ENCODE peak calls at places on chromosomes 13 and 19, in six cellular contexts. G, H, L, B, T and E are unnamed samples.

GRCh38 chr13:43374621-43375020 is 351.2 kb downstream of the DNAJC15 start:
- DNase-seq in T (peak), L (no peak), G (no peak), H (peak), B (no peak), E (no peak)

GRCh38 chr13:37645181-37645580 is 46.6 kb upstream of the POSTN start:
- DNase-seq in T (no peak), G (no peak), H (no peak), B (no peak), L (peak), E (no peak)

GRCh38 chr13:113122571-113123225 is at the start of gene F10:
- DNase-seq in H (peak), L (peak), B (no peak), T (peak), G (peak), E (no peak)

GRCh38 chr13:51524846-51525566 is 59.3 kb upstream of the WDFY2 start:
- DNase-seq in H (peak), T (peak), G (no peak), B (no peak), L (no peak), E (no peak)

GRCh38 chr13:99689955-99690354 is 188.7 kb downstream of the TM9SF2 start:
- DNase-seq in H (no peak), G (no peak), L (peak), B (no peak), T (no peak), E (no peak)

GRCh38 chr13:32811297-32811800 is 204.9 kb upstream of the KL start:
- DNase-seq in B (peak), L (no peak), T (peak), H (no peak), G (no peak), E (peak)

GRCh38 chr13:47598340-47598911 is 402.6 kb downstream of the SUCLA2 start:
- DNase-seq in T (no peak), G (no peak), B (no peak), H (peak), L (no peak), E (no peak)

GRCh38 chr13:73754727-73755292 is 379.4 kb downstream of the KLF12 start:
- DNase-seq in G (peak), H (peak), B (no peak), T (peak), L (no peak), E (no peak)

GRCh38 chr19:11142528-11143171 is 12.9 kb downstream of the SPC24 start:
- DNase-seq in H (peak), B (no peak), G (peak), T (peak), L (peak), E (no peak)

GRCh38 chr13:106609116-106609515 is 41.2 kb upstream of the ARGLU1 start:
- DNase-seq in G (no peak), H (no peak), L (no peak), T (no peak), B (no peak), E (no peak)

GRCh38 chr13:50200562-50200961 is 185.3 kb downstream of the KCNRG start:
- DNase-seq in T (no peak), G (no peak), B (no peak), H (no peak), L (no peak), E (no peak)

GRCh38 chr19:44163789-44164188 is 1.1 kb upstream of the ZNF226 start:
- DNase-seq in T (no peak), H (no peak), G (no peak), L (no peak), B (no peak), E (no peak)

GRCh38 chr13:99821741-99822140 is 149.8 kb downstream of the ZIC5 start:
- DNase-seq in T (no peak), L (no peak), B (no peak), H (no peak), G (no peak), E (no peak)

GRCh38 chr13:49653478-49653877 is 25.2 kb downstream of the ARL11 start:
- DNase-seq in B (no peak), G (no peak), T (no peak), H (no peak), L (no peak), E (no peak)

GRCh38 chr19:16403151-16403977 is 68.4 kb downstream of the EPS15L1 start:
- DNase-seq in L (no peak), G (no peak), B (no peak), T (no peak), H (no peak), E (no peak)

GRCh38 chr19:34017024-34017423 is 155.3 kb upstream of the LSM14A start:
- DNase-seq in H (no peak), B (no peak), L (no peak), G (peak), T (no peak), E (no peak)

GRCh38 chr13:99996177-99996705 is 14.7 kb downstream of the ZIC2 start:
- DNase-seq in B (no peak), H (no peak), T (no peak), L (peak), G (no peak), E (no peak)

GRCh38 chr19:43809762-43810696 is 7.8 kb upstream of the LYPD5 start:
- DNase-seq in L (no peak), B (peak), H (peak), T (peak), G (peak), E (peak)

GRCh38 chr13:100209857-100210580 is 121.1 kb downstream of the PCCA start:
- DNase-seq in G (no peak), T (no peak), H (peak), L (no peak), B (no peak), E (no peak)

GRCh38 chr19:49433240-49433901 is 8.0 kb downstream of the SLC17A7 start:
- DNase-seq in L (no peak), H (no peak), B (no peak), G (no peak), T (no peak), E (no peak)

GRCh38 chr19:1568320-1569019 is at the start of gene MEX3D:
- DNase-seq in L (peak), H (peak), T (peak), G (peak), B (no peak), E (peak)

GRCh38 chr13:106599875-106600797 is 32.2 kb upstream of the ARGLU1 start:
- DNase-seq in T (peak), B (no peak), G (no peak), H (peak), L (no peak), E (no peak)

GRCh38 chr19:11478167-11479089 is 2.4 kb downstream of the ELAVL3 start:
- DNase-seq in B (no peak), L (no peak), G (no peak), T (no peak), H (no peak), E (no peak)

GRCh38 chr19:5479958-5480357 is 24.7 kb downstream of the ZNRF4 start:
- DNase-seq in L (no peak), B (no peak), T (no peak), H (no peak), G (no peak), E (no peak)

GRCh38 chr13:108927615-108928014 is 298.2 kb downstream of the MYO16 start:
- DNase-seq in G (no peak), B (no peak), T (no peak), L (no peak), H (no peak), E (no peak)

GRCh38 chr19:6060600-6061391 is 49.5 kb downstream of the RFX2 start:
- DNase-seq in T (no peak), B (no peak), G (no peak), H (peak), L (peak), E (no peak)

GRCh38 chr19:40528533-40529092 is 48.1 kb upstream of the SHKBP1 start:
- DNase-seq in H (no peak), B (no peak), T (no peak), L (no peak), G (no peak), E (no peak)

GRCh38 chr13:73451120-73452029 is 392.6 kb downstream of the KLF5 start:
- DNase-seq in T (no peak), G (peak), B (no peak), H (no peak), L (no peak), E (no peak)

GRCh38 chr19:14413765-14414171 is 5.4 kb downstream of the DDX39A start:
- DNase-seq in G (no peak), L (no peak), B (no peak), T (no peak), H (peak), E (no peak)

GRCh38 chr13:71454509-71454908 is 412.5 kb downstream of the DACH1 start:
- DNase-seq in G (no peak), H (no peak), B (no peak), T (no peak), L (no peak), E (no peak)

GRCh38 chr13:98988782-98989181 is 10.9 kb upstream of the DOCK9 start:
- DNase-seq in L (no peak), B (no peak), H (no peak), G (no peak), T (no peak), E (no peak)

GRCh38 chr19:1214299-1214861 is 8.8 kb downstream of the STK11 start:
- DNase-seq in L (no peak), B (no peak), H (no peak), G (no peak), T (no peak), E (no peak)

GRCh38 chr19:31436121-31436776 is 87.0 kb upstream of the TSHZ3 start:
- DNase-seq in G (no peak), T (no peak), H (peak), B (no peak), L (no peak), E (no peak)

GRCh38 chr13:94660695-94661324 is 51.5 kb downstream of the SOX21 start:
- DNase-seq in H (peak), T (peak), L (no peak), G (peak), B (no peak), E (no peak)

GRCh38 chr13:88896466-88896865 is 1225.3 kb downstream of the SLITRK5 start:
- DNase-seq in G (no peak), L (no peak), T (no peak), H (no peak), B (no peak), E (no peak)

GRCh38 chr13:112968910-112969691 is at the start of gene MCF2L:
- DNase-seq in G (peak), B (no peak), H (peak), L (peak), T (no peak), E (peak)

DNA sequence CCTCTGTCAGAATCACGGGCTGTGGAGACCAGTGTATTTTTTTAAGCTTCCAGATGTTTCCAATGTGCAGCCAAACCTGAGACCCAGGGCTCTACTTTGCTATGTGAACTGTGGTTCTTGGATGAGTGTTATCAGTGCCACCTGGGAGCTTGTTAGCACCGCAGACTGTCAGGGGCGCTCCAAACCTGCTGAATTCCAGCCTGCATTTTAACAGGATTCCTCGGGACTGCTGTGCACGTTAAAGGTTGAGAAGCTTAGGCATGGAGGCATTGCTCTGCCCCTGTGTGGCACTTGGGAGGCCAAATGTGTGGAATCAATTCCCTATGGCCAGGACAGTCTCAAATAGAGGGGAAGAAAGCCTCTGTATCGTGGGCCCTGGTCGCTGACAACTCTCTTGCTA is 80.3 kb downstream of the ANKRD10 start:
- DNase-seq in B (no peak), L (peak), T (no peak), G (no peak), H (no peak), E (no peak)
- TF ChIP-seq CTCF in B (no peak), L (no peak), T (no peak), G (no peak), H (no peak), E (no peak)

DNA sequence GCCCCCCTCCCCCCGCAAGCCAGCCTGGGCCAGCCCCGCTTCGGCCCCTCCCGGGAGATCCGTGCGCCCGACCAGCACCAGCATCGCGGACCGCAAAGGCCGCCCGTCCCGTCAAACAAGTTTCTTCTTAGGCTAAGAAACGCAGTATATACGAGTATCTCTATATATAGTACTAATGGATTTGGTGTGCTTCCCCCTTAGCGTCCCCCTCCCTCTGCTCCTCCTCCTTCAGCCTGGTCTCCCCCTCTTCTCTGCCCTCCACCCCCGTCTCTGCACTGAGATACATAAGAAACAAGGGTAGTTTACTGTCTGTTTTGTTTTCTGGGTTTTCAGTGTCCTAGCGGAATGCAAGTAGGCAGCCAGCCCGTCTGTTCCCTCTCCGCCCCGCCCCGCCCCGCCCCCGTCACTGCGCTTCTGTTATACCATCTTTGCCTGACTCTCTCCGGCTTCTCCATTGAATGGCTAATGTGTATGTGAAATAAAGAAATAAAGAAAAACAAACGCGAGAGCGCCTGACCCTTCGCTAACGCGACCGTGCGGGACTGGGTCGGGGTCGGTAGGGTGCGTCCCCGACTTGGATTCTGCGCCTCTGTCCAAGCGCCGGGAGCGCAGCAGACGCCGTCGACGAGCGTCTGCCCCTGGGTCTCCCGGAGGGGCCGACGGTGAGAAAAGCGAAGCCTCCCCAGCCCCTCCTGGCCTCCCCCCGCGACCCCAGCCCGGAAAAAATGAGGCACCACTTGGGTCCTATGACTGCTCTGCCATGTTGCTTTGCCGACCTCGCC is 4.2 kb downstream of the LYL1 start:
- DNase-seq in B (no peak), L (peak), G (no peak), H (no peak), T (no peak), E (no peak)
- H3K4me3 ChIP-seq in B (no peak), L (no peak), G (no peak), H (no peak), T (no peak), E (no peak)

DNA sequence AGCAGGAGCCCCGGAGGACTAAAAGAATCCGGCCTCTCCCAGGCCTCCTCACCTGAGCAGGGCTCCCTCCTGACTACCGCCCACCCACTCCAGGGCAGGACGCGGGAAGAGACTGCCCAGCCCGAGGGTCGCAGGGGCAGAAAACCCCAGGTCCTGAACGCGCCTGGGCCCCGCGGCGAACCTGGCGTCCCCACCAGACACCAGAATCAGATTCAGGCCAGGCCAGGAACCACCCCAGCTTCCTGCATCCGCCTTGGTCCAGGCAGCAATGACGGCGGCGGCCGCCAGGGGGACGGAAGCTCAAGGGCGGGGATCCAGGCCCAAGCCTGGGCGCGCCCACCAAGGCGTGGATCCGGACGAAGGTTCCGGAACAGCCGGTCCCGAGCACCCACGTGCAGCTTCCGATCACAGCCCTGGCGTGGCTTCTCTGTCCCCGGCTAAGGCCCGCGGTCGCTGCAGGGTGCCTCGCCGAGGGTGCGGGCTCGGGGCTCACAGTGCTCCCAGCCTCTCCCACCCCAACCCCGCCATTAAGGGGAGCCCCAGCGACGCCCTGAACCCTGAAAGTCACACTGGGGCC is 3.6 kb downstream of the LGALS7 start:
- DNase-seq in H (peak), T (peak), B (no peak), L (peak), G (peak), E (peak)
- TF ChIP-seq CTCF in H (peak), T (peak), B (peak), L (peak), G (peak), E (peak)

GRCh38 chr19:18291590-18292459 is 10.4 kb upstream of the JUND start:
- DNase-seq in L (peak), G (peak), B (no peak), T (peak), H (peak), E (peak)
- H3K4me3 ChIP-seq in L (peak), G (peak), B (peak), T (peak), H (peak), E (peak)

DNA sequence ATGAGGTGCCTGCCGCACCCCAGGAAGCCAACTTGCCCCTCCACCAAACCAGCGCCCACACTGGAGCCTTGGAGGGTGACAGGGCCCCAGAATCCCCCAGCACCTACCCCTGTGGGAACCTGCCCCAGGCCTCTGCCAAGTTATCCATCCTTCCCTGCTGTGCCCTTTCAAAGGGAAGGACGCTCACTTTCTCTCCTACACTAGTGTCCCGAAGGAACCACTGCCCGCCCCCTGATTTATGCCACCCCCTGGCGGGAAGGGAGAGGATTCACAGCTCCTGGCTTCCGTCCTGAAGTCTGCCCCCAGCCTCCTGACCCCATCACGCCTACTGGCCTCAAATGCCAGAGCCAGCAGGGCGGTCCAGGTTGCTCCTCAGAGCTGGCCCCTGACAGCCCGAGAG is 1.4 kb downstream of the EVI5L start:
- DNase-seq in T (no peak), L (peak), B (no peak), H (peak), G (peak), E (no peak)
- TF ChIP-seq CTCF in T (peak), L (peak), B (peak), H (peak), G (peak), E (peak)

GRCh38 chr13:25796474-25796873 is 255.3 kb downstream of the SHISA2 start:
- DNase-seq in G (no peak), L (no peak), B (no peak), H (no peak), T (peak), E (no peak)
- H3K4me3 ChIP-seq in G (no peak), L (no peak), B (no peak), H (no peak), T (no peak), E (no peak)

GRCh38 chr19:47001584-47001983 is 18.1 kb upstream of the NPAS1 start:
- DNase-seq in L (no peak), B (no peak), T (no peak), G (no peak), H (no peak), E (no peak)
- TF ChIP-seq CTCF in L (no peak), B (no peak), T (no peak), G (no peak), H (no peak), E (no peak)

GRCh38 chr19:4303778-4304508 is 455 bp upstream of the FSD1 start:
- DNase-seq in L (no peak), H (no peak), G (no peak), B (no peak), T (no peak), E (no peak)
- H3K4me3 ChIP-seq in L (no peak), H (peak), G (peak), B (no peak), T (peak), E (no peak)